ENCODE peak calls at places on chromosomes 1 and 21, in six cellular contexts. D is neural progenitor cell, T is brain microvascular endothelial cell, F is K562, H is adipocyte, U is upper lobe of right lung. W is an unnamed sample.
A peak's percentile ranks its signal among the peaks of the same experiment; 100 is the strongest.

GRCh38 chr1:100360790-100361232 is 8.5 kb downstream of the CDC14A start:
- DNase-seq in H (peak; percentile 36), D (peak; percentile 42), U (no peak), T (peak; percentile 66), F (peak; percentile 66), W (peak; percentile 75)

GRCh38 chr1:172343246-172344099 is 77.0 kb upstream of the C1orf105 start:
- DNase-seq in U (no peak), T (peak; percentile 79), H (peak; percentile 88), D (no peak), F (no peak), W (no peak)

GRCh38 chr1:94949681-94950661 is 23.1 kb upstream of the CNN3 start:
- DNase-seq in T (peak; percentile 67), H (no peak), U (no peak), F (no peak), D (no peak), W (no peak)

GRCh38 chr21:45579383-45580180 is 37.3 kb upstream of the SLC19A1 start:
- DNase-seq in F (no peak), D (no peak), U (peak; percentile 55), H (no peak), T (no peak), W (peak; percentile 61)

GRCh38 chr1:153550398-153550758 is 1.3 kb upstream of the S100A3 start:
- DNase-seq in T (no peak), D (no peak), H (no peak), F (no peak), U (peak; percentile 11), W (no peak)

GRCh38 chr1:66729130-66729922 is 22.9 kb upstream of the DYNLT5 start:
- DNase-seq in U (no peak), T (no peak), D (no peak), F (no peak), H (no peak), W (no peak)

GRCh38 chr1:115670476-115671175 is 28.9 kb downstream of the VANGL1 start:
- DNase-seq in F (no peak), D (no peak), H (no peak), T (no peak), U (no peak), W (no peak)

GRCh38 chr21:45072963-45073300 is 1.4 kb upstream of the ADARB1 start:
- DNase-seq in T (no peak), D (peak; percentile 57), U (no peak), H (no peak), F (no peak), W (peak; percentile 54)

GRCh38 chr1:41618066-41618825 is 133.8 kb upstream of the EDN2 start:
- DNase-seq in H (peak; percentile 55), T (no peak), D (no peak), U (peak; percentile 93), F (no peak), W (peak; percentile 87)

GRCh38 chr1:178739285-178740045 is 14.4 kb downstream of the RALGPS2 start:
- DNase-seq in H (peak; percentile 65), D (no peak), U (no peak), F (no peak), T (no peak), W (no peak)

GRCh38 chr1:100604372-100604771 is 66.4 kb downstream of the GPR88 start:
- DNase-seq in F (no peak), U (no peak), T (no peak), H (no peak), D (no peak), W (no peak)

GRCh38 chr1:232422901-232423300 is 207.0 kb downstream of the SIPA1L2 start:
- DNase-seq in F (no peak), U (no peak), H (no peak), D (no peak), T (no peak), W (no peak)

GRCh38 chr1:224411766-224412165 is 22.8 kb downstream of the WDR26 start:
- DNase-seq in F (no peak), T (peak; percentile 35), D (no peak), H (no peak), U (no peak), W (no peak)

GRCh38 chr1:6447818-6448748 is 17.9 kb downstream of the TNFRSF25 start:
- DNase-seq in U (no peak), F (no peak), D (peak; percentile 82), H (no peak), T (no peak), W (no peak)

GRCh38 chr1:209899948-209900347 is 38.1 kb upstream of the SYT14 start:
- DNase-seq in H (no peak), U (no peak), T (no peak), F (peak; percentile 62), D (peak; percentile 56), W (no peak)

GRCh38 chr1:11285883-11286734 is 13.1 kb downstream of the UBIAD1 start:
- DNase-seq in U (no peak), D (peak; percentile 23), T (no peak), H (peak; percentile 34), F (no peak), W (no peak)

GRCh38 chr1:164561461-164561860 is 2.5 kb downstream of the PBX1 start:
- DNase-seq in H (peak; percentile 42), D (no peak), F (no peak), U (no peak), T (no peak), W (no peak)

GRCh38 chr21:44510508-44511218 is 29.3 kb downstream of the KRTAP10-1 start:
- DNase-seq in H (peak; percentile 55), T (peak; percentile 7), D (peak; percentile 85), F (peak; percentile 78), U (peak; percentile 87), W (no peak)

GRCh38 chr1:230066466-230067404 is at the start of gene GALNT2:
- DNase-seq in H (peak; percentile 96), T (peak; percentile 66), D (peak; percentile 98), U (peak; percentile 96), F (peak; percentile 97), W (peak; percentile 93)

GRCh38 chr1:31460027-31460426 is 47.0 kb downstream of the SERINC2 start:
- DNase-seq in H (no peak), F (peak; percentile 45), D (peak; percentile 68), T (no peak), U (no peak), W (no peak)

GRCh38 chr21:26405735-26406361 is 167.2 kb downstream of the CYYR1 start:
- DNase-seq in T (peak; percentile 84), U (no peak), F (peak; percentile 15), H (peak; percentile 81), D (peak; percentile 31), W (no peak)

GRCh38 chr1:231493421-231494185 is 34.9 kb upstream of the TSNAX start:
- DNase-seq in F (peak; percentile 68), U (no peak), D (no peak), H (no peak), T (peak; percentile 60), W (no peak)

DNA sequence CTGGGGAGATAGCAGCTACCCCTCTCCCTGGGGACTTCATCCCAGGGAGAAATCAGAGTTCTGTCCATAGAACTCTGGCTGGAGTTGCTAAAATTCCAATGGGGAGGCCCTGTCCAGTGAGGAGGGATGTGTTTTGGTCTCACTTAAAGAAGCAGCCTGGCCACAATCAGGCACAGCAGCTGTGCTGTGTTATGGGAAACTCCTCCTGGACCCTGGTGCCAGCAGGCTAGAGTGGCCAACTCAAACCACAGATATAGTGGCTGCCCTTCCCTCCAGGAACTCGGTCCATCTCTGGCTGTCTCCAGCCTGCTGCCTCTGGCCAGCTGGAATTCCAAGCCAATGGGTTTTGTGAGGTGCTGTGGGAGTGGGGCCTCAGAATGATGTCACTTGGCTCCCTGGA is 37.4 kb upstream of the SAMD11 start:
- DNase-seq in U (no peak), H (no peak), F (no peak), D (no peak), T (no peak), W (no peak)
- H3K27me3 ChIP-seq in U (peaks cover 17% of the 10 kb centered on the region), H (peaks cover 32% of the 10 kb centered on the region), F (peaks cover 22% of the 10 kb centered on the region), D (peaks cover 97% of the 10 kb centered on the region), T (peaks cover 20% of the 10 kb centered on the region), W (no peaks in the 10 kb centered on the region)

DNA sequence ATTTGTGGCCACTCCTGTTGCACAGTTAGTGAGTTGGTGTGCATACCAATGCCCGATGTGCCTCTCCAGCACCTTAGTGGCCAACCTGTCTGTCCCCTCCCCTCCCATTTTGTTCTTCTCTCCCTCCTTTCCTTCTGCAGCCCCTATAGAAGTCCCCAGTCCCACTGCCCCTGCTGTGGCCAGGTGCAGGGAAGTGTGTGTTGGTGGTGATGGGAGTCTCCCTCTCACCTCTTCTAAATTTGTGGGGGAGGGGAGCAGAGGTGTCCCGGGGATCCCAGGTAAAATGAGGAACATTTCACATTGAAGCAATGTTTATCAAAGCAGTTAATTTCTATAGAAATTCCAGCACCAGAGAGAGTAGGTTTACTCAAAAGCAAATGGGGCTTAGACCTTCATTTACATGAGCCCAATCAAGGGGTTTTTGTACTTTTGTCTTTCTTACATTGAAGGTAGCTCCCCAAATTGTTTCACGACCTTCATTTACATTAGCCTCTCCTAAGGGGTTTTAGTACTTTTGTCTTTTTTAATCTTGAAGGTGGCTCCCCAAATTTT is 3.0 kb upstream of the C1orf21 start:
- DNase-seq in D (no peak), H (no peak), F (no peak), T (no peak), U (no peak), W (no peak)
- H3K27me3 ChIP-seq in D (no peaks in the 10 kb centered on the region), H (no peaks in the 10 kb centered on the region), F (peaks cover 24% of the 10 kb centered on the region), T (no peaks in the 10 kb centered on the region), U (no peaks in the 10 kb centered on the region), W (no peaks in the 10 kb centered on the region)

GRCh38 chr1:3082571-3083516 is 13.8 kb downstream of the PRDM16 start:
- DNase-seq in D (no peak), F (peak; percentile 7), H (no peak), U (no peak), T (no peak), W (no peak)

GRCh38 chr1:3085721-3086120 is 16.7 kb downstream of the PRDM16 start:
- DNase-seq in U (no peak), T (no peak), F (no peak), H (no peak), D (no peak), W (no peak)

GRCh38 chr1:3084726-3085125 is 15.7 kb downstream of the PRDM16 start:
- DNase-seq in U (no peak), T (no peak), H (no peak), F (no peak), D (no peak), W (no peak)

GRCh38 chr1:3082051-3082450 is 13.0 kb downstream of the PRDM16 start:
- DNase-seq in D (no peak), T (no peak), U (no peak), H (no peak), F (no peak), W (no peak)

DNA sequence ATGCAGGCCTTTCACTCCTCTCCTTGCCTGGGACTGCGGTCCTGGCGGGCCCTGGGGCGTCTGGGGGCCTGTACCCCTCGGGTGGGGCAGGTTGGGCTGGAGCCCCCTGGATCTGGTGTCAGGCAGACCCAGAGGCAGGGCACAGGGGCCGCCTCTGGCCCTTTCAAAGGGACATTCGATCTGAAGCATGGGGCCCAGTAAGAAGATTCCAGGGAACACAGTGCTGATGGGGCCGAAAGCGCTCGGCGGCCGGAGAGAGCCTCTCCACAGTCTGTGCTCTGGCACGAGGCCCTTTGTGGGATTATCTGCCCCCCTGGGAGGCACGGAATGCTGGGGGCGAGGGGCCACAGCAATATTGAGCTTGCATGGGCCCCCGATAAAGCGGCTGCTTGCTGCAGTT is 15.2 kb downstream of the PRDM16 start:
- DNase-seq in U (no peak), D (peak; percentile 52), H (no peak), T (no peak), F (no peak), W (no peak)
- H3K27me3 ChIP-seq in U (peaks cover 7% of the 10 kb centered on the region), D (no peaks in the 10 kb centered on the region), H (peaks cover 16% of the 10 kb centered on the region), T (no peaks in the 10 kb centered on the region), F (peaks cover 46% of the 10 kb centered on the region), W (peaks cover 51% of the 10 kb centered on the region)

DNA sequence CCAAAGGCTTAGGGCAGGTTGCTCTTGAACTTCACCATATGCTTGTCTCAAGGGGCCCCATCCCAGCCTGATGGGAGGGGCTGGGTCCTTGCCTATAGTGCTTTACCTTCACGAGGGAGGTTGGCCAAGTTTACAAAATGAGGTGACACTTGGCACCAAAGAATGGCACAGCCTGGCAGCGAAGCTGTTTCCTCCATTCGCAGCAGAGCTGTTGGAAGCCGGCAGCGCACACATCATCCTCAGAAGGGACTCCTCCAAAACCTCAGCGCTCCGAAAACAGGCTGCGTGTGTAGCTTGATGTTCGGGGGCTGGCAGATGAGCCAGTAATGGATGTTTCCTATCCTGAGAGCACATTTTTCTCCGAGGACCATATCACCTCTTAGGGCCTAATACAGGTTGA is 116.8 kb downstream of the KAZN start:
- DNase-seq in H (no peak), F (no peak), D (no peak), T (no peak), U (no peak), W (no peak)
- H3K27me3 ChIP-seq in H (no peaks in the 10 kb centered on the region), F (peaks cover 43% of the 10 kb centered on the region), D (no peaks in the 10 kb centered on the region), T (no peaks in the 10 kb centered on the region), U (no peaks in the 10 kb centered on the region), W (no peaks in the 10 kb centered on the region)

W was measured in sigmoid colon.